ENCODE peak calls at places on chromosome 12, in eight cellular contexts. O is omental fat pad; H is Kasumi-1; J is pons; R is activated CD4-positive, alpha-beta T cell treated with anti-CD3 and anti-CD28 coated beads, Interleukin-2, amount 10 ng/mL, durations not matched to agents 7 days and 5 days; E is HCEC 1CT; Q is NCI-H510A treated with DMSO at 0.1 percent for 48 hours; G is NCI-H187 treated with DMSO at 0.1 percent for 48 hours. A is an unnamed sample.

GRCh38 chr12:39618701-39619100 is 902 bp downstream of the ABCD2 start:
- DNase-seq in O (no peak), H (no peak), J (peak; percentile 33), R (no peak), E (no peak), Q (no peak), G (no peak), A (no peak)

GRCh38 chr12:77940011-77940423 is 109.3 kb downstream of the NAV3 start:
- DNase-seq in O (no peak), H (no peak), J (no peak), R (no peak), E (peak; percentile 97), Q (no peak), G (no peak), A (no peak)

GRCh38 chr12:49293056-49293956 is 1.6 kb upstream of the PRPH start:
- DNase-seq in O (no peak), H (no peak), J (no peak), R (no peak), E (no peak), Q (peak; percentile 66), G (peak; percentile 61), A (no peak)

GRCh38 chr12:34402228-34402898 is 380.1 kb downstream of the ALG10 start:
- DNase-seq in O (peak; percentile 8), H (no peak), J (no peak), R (no peak), E (no peak), Q (no peak), G (no peak), A (no peak)

GRCh38 chr12:57233357-57234232 is 4.1 kb downstream of the SHMT2 start:
- DNase-seq in O (no peak), H (no peak), J (no peak), R (no peak), E (no peak), Q (no peak), G (no peak), A (no peak)

GRCh38 chr12:52041695-52042123 is 9.5 kb upstream of the NR4A1 start:
- DNase-seq in O (no peak), H (no peak), J (no peak), R (peak; percentile 40), E (no peak), Q (no peak), G (no peak), A (no peak)

GRCh38 chr12:60168441-60168840 is 572.6 kb downstream of the SLC16A7 start:
- DNase-seq in O (no peak), H (no peak), J (no peak), R (no peak), E (no peak), Q (peak; percentile 72), G (no peak), A (no peak)

GRCh38 chr12:47954467-47955045 is 8.8 kb upstream of the TMEM106C start:
- DNase-seq in O (no peak), H (no peak), J (no peak), R (no peak), E (no peak), Q (no peak), G (no peak), A (no peak)

GRCh38 chr12:124422570-124423523 is 128.0 kb downstream of the RFLNA start:
- DNase-seq in O (peak; percentile 68), H (no peak), J (peak; percentile 79), R (no peak), E (peak; percentile 85), Q (peak; percentile 72), G (no peak), A (peak; percentile 94)